ENCODE peak calls at places on chromosome 20, in eight cellular contexts. W is heart left ventricle, K is body of pancreas, V is tibial nerve, O is Peyer's patch, H is spleen, E is HepG2, D is ovary. J is an unnamed sample. For H3K4me1, the result is how much of the 10 kb centered on the place peaks cover.

GRCh38 chr20:41592516-41593192 is 25.5 kb downstream of the CHD6 start:
- DNase-seq in V (no peak), E (no peak), O (no peak), K (no peak), W (no peak), D (no peak), H (no peak), J (no peak)

GRCh38 chr20:1160991-1161390 is 23.8 kb downstream of the TMEM74B start:
- DNase-seq in O (no peak), D (no peak), V (no peak), H (no peak), K (no peak), E (no peak), W (no peak), J (no peak)

GRCh38 chr20:38863024-38863851 is 57.7 kb downstream of the PPP1R16B start:
- DNase-seq in E (no peak), O (peak), W (no peak), D (no peak), H (no peak), K (no peak), V (no peak), J (no peak)

GRCh38 chr20:62772618-62772993 is 23.7 kb upstream of the MRGBP start:
- DNase-seq in H (no peak), D (no peak), V (no peak), O (no peak), K (no peak), E (no peak), W (no peak), J (no peak)

GRCh38 chr20:7829776-7830175 is 110.5 kb downstream of the HAO1 start:
- DNase-seq in K (no peak), V (no peak), D (no peak), W (no peak), E (no peak), O (no peak), H (no peak), J (no peak)

GRCh38 chr20:52230406-52230805 is 38.8 kb upstream of the ZFP64 start:
- DNase-seq in W (no peak), K (no peak), O (no peak), E (no peak), D (no peak), H (no peak), V (no peak), J (no peak)

GRCh38 chr20:63054103-63054474 is 47.3 kb upstream of the BHLHE23 start:
- DNase-seq in D (no peak), O (no peak), H (peak), E (no peak), K (no peak), V (no peak), W (no peak), J (peak)

GRCh38 chr20:43830883-43831282 is 83.8 kb upstream of the TOX2 start:
- DNase-seq in W (no peak), D (no peak), O (no peak), K (no peak), H (no peak), V (no peak), E (no peak), J (no peak)

GRCh38 chr20:22226849-22227248 is 357.5 kb downstream of the FOXA2 start:
- DNase-seq in O (no peak), D (no peak), K (no peak), E (no peak), W (no peak), H (no peak), V (no peak), J (no peak)

GRCh38 chr20:50721881-50722281 is 9.5 kb upstream of the PARD6B start:
- DNase-seq in W (peak), H (no peak), O (no peak), K (no peak), D (no peak), E (no peak), V (no peak), J (peak)

GRCh38 chr20:20076297-20077065 is 24.1 kb downstream of the CFAP61 start:
- DNase-seq in V (no peak), E (no peak), D (no peak), K (no peak), H (no peak), O (no peak), W (no peak), J (peak)

GRCh38 chr20:40754372-40754943 is 65.4 kb upstream of the MAFB start:
- DNase-seq in E (no peak), O (no peak), K (peak), V (no peak), W (peak), D (no peak), H (no peak), J (no peak)

GRCh38 chr20:43955244-43956191 is 40.9 kb downstream of the TOX2 start:
- DNase-seq in H (peak), O (no peak), D (peak), K (no peak), E (no peak), W (no peak), V (no peak), J (no peak)

GRCh38 chr20:43771791-43772190 is 45.0 kb upstream of the GTSF1L start:
- DNase-seq in V (no peak), K (no peak), H (no peak), W (no peak), O (no peak), E (no peak), D (no peak), J (no peak)

GRCh38 chr20:53878262-53879047 is 191.9 kb downstream of the BCAS1 start:
- DNase-seq in W (no peak), O (no peak), E (no peak), V (no peak), K (no peak), H (no peak), D (no peak), J (no peak)

GRCh38 chr20:60058869-60059268 is 100.6 kb downstream of the CDH26 start:
- DNase-seq in H (no peak), V (no peak), K (no peak), E (no peak), O (no peak), W (no peak), D (no peak), J (no peak)

GRCh38 chr20:2208897-2209296 is 86.9 kb upstream of the TGM3 start:
- DNase-seq in K (no peak), W (no peak), O (no peak), V (no peak), D (no peak), H (no peak), E (no peak), J (no peak)

GRCh38 chr20:62476074-62476838 is 461 bp upstream of the GATA5 start:
- DNase-seq in E (no peak), K (no peak), W (peak), V (no peak), H (no peak), O (no peak), D (no peak), J (no peak)

GRCh38 chr20:53322651-53323050 is 271.0 kb downstream of the ZNF217 start:
- DNase-seq in H (no peak), E (no peak), W (no peak), V (no peak), O (no peak), D (no peak), K (no peak), J (no peak)

GRCh38 chr20:51326241-51326819 is 216.2 kb downstream of the NFATC2 start:
- DNase-seq in E (peak), V (no peak), K (peak), H (no peak), O (peak), D (no peak), W (peak), J (no peak)

GRCh38 chr20:41572010-41572572 is 46.1 kb downstream of the CHD6 start:
- DNase-seq in V (no peak), H (no peak), K (peak), W (no peak), D (no peak), O (no peak), E (no peak), J (no peak)

GRCh38 chr20:41697861-41698559 is 79.8 kb upstream of the CHD6 start:
- DNase-seq in O (no peak), D (no peak), H (no peak), E (peak), K (no peak), V (no peak), W (no peak), J (no peak)

GRCh38 chr20:50120935-50121693 is 8.2 kb upstream of the UBE2V1 start:
- DNase-seq in V (no peak), O (peak), W (peak), K (peak), H (peak), E (peak), D (peak), J (peak)

GRCh38 chr20:6632187-6632586 is 135.3 kb upstream of the BMP2 start:
- DNase-seq in O (no peak), V (no peak), D (no peak), H (no peak), W (no peak), E (peak), K (no peak), J (no peak)

GRCh38 chr20:63574156-63574828 is at the start of gene HELZ2:
- DNase-seq in V (peak), D (peak), E (peak), O (peak), K (peak), H (peak), W (peak), J (peak)

GRCh38 chr20:63496404-63497120 is 2.3 kb downstream of the EEF1A2 start:
- DNase-seq in O (no peak), V (no peak), H (no peak), E (no peak), W (no peak), K (no peak), D (no peak), J (peak)

GRCh38 chr20:49729780-49730179 is 16.1 kb upstream of the B4GALT5 start:
- DNase-seq in D (no peak), V (no peak), K (no peak), W (no peak), H (no peak), E (no peak), O (no peak), J (no peak)

GRCh38 chr20:23200914-23201313 is 114.8 kb upstream of the CD93 start:
- DNase-seq in D (no peak), W (no peak), V (no peak), O (no peak), E (peak), K (peak), H (no peak), J (no peak)

DNA sequence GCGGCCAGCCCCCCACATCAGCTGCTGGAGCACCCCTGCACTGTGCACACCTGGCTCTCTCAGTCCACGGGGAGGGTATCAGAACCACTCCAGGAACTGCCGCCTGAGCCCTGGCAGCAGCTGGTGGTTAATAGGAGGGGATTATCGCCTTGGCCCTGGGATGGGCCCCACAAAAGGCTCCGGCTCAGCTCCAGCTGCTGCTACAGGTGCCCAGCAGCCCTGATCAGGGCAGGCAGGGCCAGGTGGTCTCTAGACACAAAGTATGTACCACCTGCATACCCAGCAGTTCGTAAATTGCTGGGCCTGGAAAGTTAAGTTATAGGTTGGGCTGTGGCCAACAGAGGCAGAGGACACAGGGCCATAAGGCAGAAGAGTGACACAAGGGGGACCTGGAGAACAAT is 35.1 kb downstream of the RRBP1 start:
- DNase-seq in W (no peak), K (no peak), E (no peak), H (peak), V (no peak), O (no peak), D (no peak), J (no peak)
- H3K4me1 ChIP-seq in W (half or more), K (half or more), E (under half), H (half or more), V (half or more), O (under half), D (under half), J (half or more)

GRCh38 chr20:24704899-24705298 is 235.5 kb downstream of the SYNDIG1 start:
- DNase-seq in O (no peak), V (no peak), W (no peak), D (no peak), K (no peak), H (no peak), E (no peak), J (no peak)

GRCh38 chr20:24702501-24703283 is 233.3 kb downstream of the SYNDIG1 start:
- DNase-seq in D (no peak), H (peak), V (no peak), O (no peak), W (no peak), K (no peak), E (no peak), J (no peak)

GRCh38 chr20:24708411-24709295 is 239.2 kb downstream of the SYNDIG1 start:
- DNase-seq in O (no peak), H (no peak), E (no peak), D (no peak), K (no peak), V (no peak), W (no peak), J (no peak)

GRCh38 chr20:24703284-24703610 is 233.8 kb downstream of the SYNDIG1 start:
- DNase-seq in E (no peak), V (no peak), K (no peak), W (no peak), H (no peak), O (no peak), D (no peak), J (no peak)

GRCh38 chr20:24705486-24705885 is 236.1 kb downstream of the SYNDIG1 start:
- DNase-seq in O (no peak), H (no peak), D (no peak), E (no peak), K (no peak), V (no peak), W (no peak), J (no peak)
- TF ChIP-seq POLR2A in O (no peak), H (no peak), D (no peak), E (no peak), K (no peak), V (no peak), W (no peak), J (no peak)

GRCh38 chr20:32792316-32792715 is 27.4 kb upstream of the MAPRE1 start:
- DNase-seq in O (peak), W (no peak), V (no peak), K (no peak), D (no peak), H (no peak), E (peak), J (no peak)

GRCh38 chr20:32793059-32793458 is 26.7 kb upstream of the MAPRE1 start:
- DNase-seq in K (no peak), W (no peak), H (no peak), O (no peak), D (no peak), E (no peak), V (no peak), J (no peak)

GRCh38 chr20:32787168-32787567 is 25.0 kb downstream of the DNMT3B start:
- DNase-seq in H (no peak), V (no peak), W (no peak), O (no peak), D (no peak), E (no peak), K (no peak), J (no peak)

GRCh38 chr20:32790751-32791057 is 28.5 kb downstream of the DNMT3B start:
- DNase-seq in D (no peak), H (no peak), O (no peak), V (no peak), E (no peak), W (no peak), K (no peak), J (no peak)

GRCh38 chr20:32789896-32790750 is 27.9 kb downstream of the DNMT3B start:
- DNase-seq in W (peak), O (peak), V (peak), K (peak), D (peak), H (peak), E (peak), J (no peak)
- TF ChIP-seq CTCF in W (peak), O (peak), V (peak), K (peak), D (peak), H (peak), E (peak), J (peak)

GRCh38 chr20:58627212-58628072 is 23.6 kb upstream of the STX16 start:
- DNase-seq in V (no peak), E (no peak), H (no peak), K (no peak), W (no peak), D (no peak), O (no peak), J (no peak)

GRCh38 chr20:58623579-58624473 is 27.3 kb upstream of the STX16 start:
- DNase-seq in O (no peak), E (peak), H (peak), K (peak), V (no peak), W (peak), D (peak), J (no peak)

GRCh38 chr20:58624687-58625086 is 26.4 kb upstream of the STX16 start:
- DNase-seq in E (no peak), W (no peak), H (no peak), D (no peak), V (no peak), K (no peak), O (no peak), J (no peak)

GRCh38 chr20:58626076-58626475 is 25.0 kb upstream of the STX16 start:
- DNase-seq in O (no peak), W (no peak), K (no peak), H (no peak), E (no peak), D (no peak), V (no peak), J (no peak)

GRCh38 chr20:58625585-58625984 is 25.5 kb upstream of the STX16 start:
- DNase-seq in V (no peak), D (no peak), H (no peak), E (no peak), K (no peak), O (no peak), W (no peak), J (no peak)
- H3K4me1 ChIP-seq in V (under half), D (under half), H (under half), E (under half), K (under half), O (under half), W (under half), J (under half)

GRCh38 chr20:9480066-9480465 is 34.3 kb upstream of the LAMP5 start:
- DNase-seq in E (no peak), W (no peak), H (no peak), V (no peak), D (no peak), K (no peak), O (no peak), J (no peak)
- TF ChIP-seq POLR2A in E (no peak), W (no peak), H (no peak), V (no peak), D (no peak), K (no peak), O (no peak), J (no peak)

J was measured in suprapubic skin.